ENCODE peak calls at places on chromosomes 1 and 21, in ten cellular contexts. One of them, this sample, is unnamed.

GRCh38 chr1:206041640-206042039 is 11.3 kb upstream of the RHEX start:
- DNase-seq in iris pigment epithelial cell: no peak
- DNase-seq in RCC 7860: no peak
- DNase-seq in astrocyte: no peak
- DNase-seq in stimulated activated CD4-positive, alpha-beta T cell treated with anti-CD3 and anti-CD28 coated beads, Interleukin-1b, Interleukin-23, amount 100 ng/mL, for 1 hour: no peak
- DNase-seq in ACHN: no peak
- DNase-seq in left cardiac atrium: no peak
- DNase-seq in dorsolateral prefrontal cortex: no peak
- DNase-seq in NCI-H1048: no peak
- DNase-seq in AG08396: no peak
- DNase-seq in this sample: no peak

GRCh38 chr1:223144431-223144830 is 1.4 kb upstream of the TLR5 start:
- DNase-seq in iris pigment epithelial cell: no peak
- DNase-seq in RCC 7860: no peak
- DNase-seq in astrocyte: no peak
- DNase-seq in stimulated activated CD4-positive, alpha-beta T cell treated with anti-CD3 and anti-CD28 coated beads, Interleukin-1b, Interleukin-23, amount 100 ng/mL, for 1 hour: no peak
- DNase-seq in ACHN: no peak
- DNase-seq in left cardiac atrium: no peak
- DNase-seq in dorsolateral prefrontal cortex: no peak
- DNase-seq in NCI-H1048: no peak
- DNase-seq in AG08396: no peak
- DNase-seq in this sample: no peak

GRCh38 chr1:109768335-109768650 is 4.6 kb upstream of the EPS8L3 start:
- DNase-seq in iris pigment epithelial cell: no peak
- DNase-seq in RCC 7860: no peak
- DNase-seq in astrocyte: no peak
- DNase-seq in stimulated activated CD4-positive, alpha-beta T cell treated with anti-CD3 and anti-CD28 coated beads, Interleukin-1b, Interleukin-23, amount 100 ng/mL, for 1 hour: no peak
- DNase-seq in ACHN: no peak
- DNase-seq in left cardiac atrium: no peak
- DNase-seq in dorsolateral prefrontal cortex: no peak
- DNase-seq in NCI-H1048: no peak
- DNase-seq in AG08396: no peak
- DNase-seq in this sample: no peak

GRCh38 chr1:30670195-30671060 is 53.0 kb downstream of the MATN1 start:
- DNase-seq in iris pigment epithelial cell: peak
- DNase-seq in RCC 7860: no peak
- DNase-seq in astrocyte: peak
- DNase-seq in stimulated activated CD4-positive, alpha-beta T cell treated with anti-CD3 and anti-CD28 coated beads, Interleukin-1b, Interleukin-23, amount 100 ng/mL, for 1 hour: no peak
- DNase-seq in ACHN: no peak
- DNase-seq in left cardiac atrium: no peak
- DNase-seq in dorsolateral prefrontal cortex: no peak
- DNase-seq in NCI-H1048: no peak
- DNase-seq in AG08396: peak
- DNase-seq in this sample: no peak

GRCh38 chr21:40732243-40732642 is 114.7 kb downstream of the DSCAM start:
- DNase-seq in iris pigment epithelial cell: no peak
- DNase-seq in RCC 7860: no peak
- DNase-seq in astrocyte: peak
- DNase-seq in stimulated activated CD4-positive, alpha-beta T cell treated with anti-CD3 and anti-CD28 coated beads, Interleukin-1b, Interleukin-23, amount 100 ng/mL, for 1 hour: no peak
- DNase-seq in ACHN: no peak
- DNase-seq in left cardiac atrium: no peak
- DNase-seq in dorsolateral prefrontal cortex: no peak
- DNase-seq in NCI-H1048: no peak
- DNase-seq in AG08396: no peak
- DNase-seq in this sample: no peak

GRCh38 chr1:21647431-21648373 is 21.5 kb downstream of the RAP1GAP start:
- DNase-seq in iris pigment epithelial cell: peak
- DNase-seq in RCC 7860: peak
- DNase-seq in astrocyte: peak
- DNase-seq in stimulated activated CD4-positive, alpha-beta T cell treated with anti-CD3 and anti-CD28 coated beads, Interleukin-1b, Interleukin-23, amount 100 ng/mL, for 1 hour: no peak
- DNase-seq in ACHN: peak
- DNase-seq in left cardiac atrium: no peak
- DNase-seq in dorsolateral prefrontal cortex: no peak
- DNase-seq in NCI-H1048: no peak
- DNase-seq in AG08396: peak
- DNase-seq in this sample: peak

GRCh38 chr1:149927535-149928387 is at the start of gene SF3B4:
- DNase-seq in iris pigment epithelial cell: peak
- DNase-seq in RCC 7860: peak
- DNase-seq in astrocyte: peak
- DNase-seq in stimulated activated CD4-positive, alpha-beta T cell treated with anti-CD3 and anti-CD28 coated beads, Interleukin-1b, Interleukin-23, amount 100 ng/mL, for 1 hour: peak
- DNase-seq in ACHN: peak
- DNase-seq in left cardiac atrium: peak
- DNase-seq in dorsolateral prefrontal cortex: peak
- DNase-seq in NCI-H1048: peak
- DNase-seq in AG08396: peak
- DNase-seq in this sample: peak

GRCh38 chr1:53060580-53060979 is 1.4 kb upstream of the PODN start:
- DNase-seq in iris pigment epithelial cell: peak
- DNase-seq in RCC 7860: no peak
- DNase-seq in astrocyte: peak
- DNase-seq in stimulated activated CD4-positive, alpha-beta T cell treated with anti-CD3 and anti-CD28 coated beads, Interleukin-1b, Interleukin-23, amount 100 ng/mL, for 1 hour: no peak
- DNase-seq in ACHN: no peak
- DNase-seq in left cardiac atrium: no peak
- DNase-seq in dorsolateral prefrontal cortex: no peak
- DNase-seq in NCI-H1048: no peak
- DNase-seq in AG08396: peak
- DNase-seq in this sample: no peak

GRCh38 chr1:160710531-160711252 is 930 bp downstream of the CD48 start:
- DNase-seq in iris pigment epithelial cell: no peak
- DNase-seq in RCC 7860: no peak
- DNase-seq in astrocyte: no peak
- DNase-seq in stimulated activated CD4-positive, alpha-beta T cell treated with anti-CD3 and anti-CD28 coated beads, Interleukin-1b, Interleukin-23, amount 100 ng/mL, for 1 hour: no peak
- DNase-seq in ACHN: no peak
- DNase-seq in left cardiac atrium: no peak
- DNase-seq in dorsolateral prefrontal cortex: no peak
- DNase-seq in NCI-H1048: no peak
- DNase-seq in AG08396: no peak
- DNase-seq in this sample: no peak

GRCh38 chr1:30675761-30676160 is 47.6 kb downstream of the MATN1 start:
- DNase-seq in iris pigment epithelial cell: peak
- DNase-seq in RCC 7860: no peak
- DNase-seq in astrocyte: no peak
- DNase-seq in stimulated activated CD4-positive, alpha-beta T cell treated with anti-CD3 and anti-CD28 coated beads, Interleukin-1b, Interleukin-23, amount 100 ng/mL, for 1 hour: no peak
- DNase-seq in ACHN: no peak
- DNase-seq in left cardiac atrium: no peak
- DNase-seq in dorsolateral prefrontal cortex: no peak
- DNase-seq in NCI-H1048: no peak
- DNase-seq in AG08396: peak
- DNase-seq in this sample: no peak

GRCh38 chr1:115507256-115507589 is 134.5 kb upstream of the VANGL1 start:
- DNase-seq in iris pigment epithelial cell: peak
- DNase-seq in RCC 7860: no peak
- DNase-seq in astrocyte: peak
- DNase-seq in stimulated activated CD4-positive, alpha-beta T cell treated with anti-CD3 and anti-CD28 coated beads, Interleukin-1b, Interleukin-23, amount 100 ng/mL, for 1 hour: no peak
- DNase-seq in ACHN: peak
- DNase-seq in left cardiac atrium: no peak
- DNase-seq in dorsolateral prefrontal cortex: peak
- DNase-seq in NCI-H1048: no peak
- DNase-seq in AG08396: peak
- DNase-seq in this sample: no peak

GRCh38 chr1:110068646-110069301 is 1.7 kb downstream of the ALX3 start:
- DNase-seq in iris pigment epithelial cell: no peak
- DNase-seq in RCC 7860: no peak
- DNase-seq in astrocyte: no peak
- DNase-seq in stimulated activated CD4-positive, alpha-beta T cell treated with anti-CD3 and anti-CD28 coated beads, Interleukin-1b, Interleukin-23, amount 100 ng/mL, for 1 hour: no peak
- DNase-seq in ACHN: no peak
- DNase-seq in left cardiac atrium: no peak
- DNase-seq in dorsolateral prefrontal cortex: no peak
- DNase-seq in NCI-H1048: no peak
- DNase-seq in AG08396: no peak
- DNase-seq in this sample: no peak

GRCh38 chr1:160085686-160086089 is 4.3 kb downstream of the KCNJ9 start:
- DNase-seq in iris pigment epithelial cell: peak
- DNase-seq in RCC 7860: peak
- DNase-seq in astrocyte: peak
- DNase-seq in stimulated activated CD4-positive, alpha-beta T cell treated with anti-CD3 and anti-CD28 coated beads, Interleukin-1b, Interleukin-23, amount 100 ng/mL, for 1 hour: peak
- DNase-seq in ACHN: peak
- DNase-seq in left cardiac atrium: peak
- DNase-seq in dorsolateral prefrontal cortex: peak
- DNase-seq in NCI-H1048: peak
- DNase-seq in AG08396: peak
- DNase-seq in this sample: peak

GRCh38 chr21:43266534-43266933 is 97.7 kb downstream of the CRYAA start:
- DNase-seq in iris pigment epithelial cell: peak
- DNase-seq in RCC 7860: no peak
- DNase-seq in astrocyte: no peak
- DNase-seq in stimulated activated CD4-positive, alpha-beta T cell treated with anti-CD3 and anti-CD28 coated beads, Interleukin-1b, Interleukin-23, amount 100 ng/mL, for 1 hour: no peak
- DNase-seq in ACHN: no peak
- DNase-seq in left cardiac atrium: peak
- DNase-seq in dorsolateral prefrontal cortex: no peak
- DNase-seq in NCI-H1048: no peak
- DNase-seq in AG08396: no peak
- DNase-seq in this sample: no peak

GRCh38 chr1:225933072-225933471 is 7.9 kb downstream of the LEFTY2 start:
- DNase-seq in iris pigment epithelial cell: peak
- DNase-seq in RCC 7860: peak
- DNase-seq in astrocyte: peak
- DNase-seq in stimulated activated CD4-positive, alpha-beta T cell treated with anti-CD3 and anti-CD28 coated beads, Interleukin-1b, Interleukin-23, amount 100 ng/mL, for 1 hour: no peak
- DNase-seq in ACHN: peak
- DNase-seq in left cardiac atrium: no peak
- DNase-seq in dorsolateral prefrontal cortex: no peak
- DNase-seq in NCI-H1048: no peak
- DNase-seq in AG08396: no peak
- DNase-seq in this sample: no peak

GRCh38 chr1:229298887-229299503 is 28.1 kb downstream of the RAB4A start:
- DNase-seq in iris pigment epithelial cell: no peak
- DNase-seq in RCC 7860: no peak
- DNase-seq in astrocyte: no peak
- DNase-seq in stimulated activated CD4-positive, alpha-beta T cell treated with anti-CD3 and anti-CD28 coated beads, Interleukin-1b, Interleukin-23, amount 100 ng/mL, for 1 hour: no peak
- DNase-seq in ACHN: no peak
- DNase-seq in left cardiac atrium: no peak
- DNase-seq in dorsolateral prefrontal cortex: no peak
- DNase-seq in NCI-H1048: no peak
- DNase-seq in AG08396: no peak
- DNase-seq in this sample: no peak

GRCh38 chr1:207869859-207870258 is 41.1 kb downstream of the CD34 start:
- DNase-seq in iris pigment epithelial cell: no peak
- DNase-seq in RCC 7860: no peak
- DNase-seq in astrocyte: no peak
- DNase-seq in stimulated activated CD4-positive, alpha-beta T cell treated with anti-CD3 and anti-CD28 coated beads, Interleukin-1b, Interleukin-23, amount 100 ng/mL, for 1 hour: no peak
- DNase-seq in ACHN: no peak
- DNase-seq in left cardiac atrium: no peak
- DNase-seq in dorsolateral prefrontal cortex: no peak
- DNase-seq in NCI-H1048: no peak
- DNase-seq in AG08396: no peak
- DNase-seq in this sample: no peak

GRCh38 chr21:44514746-44515358 is 25.1 kb downstream of the KRTAP10-1 start:
- DNase-seq in iris pigment epithelial cell: no peak
- DNase-seq in RCC 7860: no peak
- DNase-seq in astrocyte: no peak
- DNase-seq in stimulated activated CD4-positive, alpha-beta T cell treated with anti-CD3 and anti-CD28 coated beads, Interleukin-1b, Interleukin-23, amount 100 ng/mL, for 1 hour: no peak
- DNase-seq in ACHN: no peak
- DNase-seq in left cardiac atrium: no peak
- DNase-seq in dorsolateral prefrontal cortex: no peak
- DNase-seq in NCI-H1048: no peak
- DNase-seq in AG08396: no peak
- DNase-seq in this sample: no peak

GRCh38 chr1:248924696-248925532 is 18.9 kb downstream of the PGBD2 start:
- DNase-seq in iris pigment epithelial cell: peak
- DNase-seq in RCC 7860: peak
- DNase-seq in astrocyte: peak
- DNase-seq in stimulated activated CD4-positive, alpha-beta T cell treated with anti-CD3 and anti-CD28 coated beads, Interleukin-1b, Interleukin-23, amount 100 ng/mL, for 1 hour: no peak
- DNase-seq in ACHN: peak
- DNase-seq in left cardiac atrium: no peak
- DNase-seq in dorsolateral prefrontal cortex: peak
- DNase-seq in NCI-H1048: no peak
- DNase-seq in AG08396: peak
- DNase-seq in this sample: peak

GRCh38 chr1:7476861-7477534 is 294.1 kb upstream of the VAMP3 start:
- DNase-seq in iris pigment epithelial cell: no peak
- DNase-seq in RCC 7860: no peak
- DNase-seq in astrocyte: no peak
- DNase-seq in stimulated activated CD4-positive, alpha-beta T cell treated with anti-CD3 and anti-CD28 coated beads, Interleukin-1b, Interleukin-23, amount 100 ng/mL, for 1 hour: no peak
- DNase-seq in ACHN: no peak
- DNase-seq in left cardiac atrium: no peak
- DNase-seq in dorsolateral prefrontal cortex: no peak
- DNase-seq in NCI-H1048: no peak
- DNase-seq in AG08396: no peak
- DNase-seq in this sample: no peak

GRCh38 chr1:143619851-143620250 is 351.9 kb downstream of the FAM72C start:
- DNase-seq in iris pigment epithelial cell: no peak
- DNase-seq in RCC 7860: no peak
- DNase-seq in astrocyte: no peak
- DNase-seq in stimulated activated CD4-positive, alpha-beta T cell treated with anti-CD3 and anti-CD28 coated beads, Interleukin-1b, Interleukin-23, amount 100 ng/mL, for 1 hour: no peak
- DNase-seq in ACHN: no peak
- DNase-seq in left cardiac atrium: no peak
- DNase-seq in dorsolateral prefrontal cortex: no peak
- DNase-seq in NCI-H1048: no peak
- DNase-seq in AG08396: no peak
- DNase-seq in this sample: no peak

GRCh38 chr1:87450615-87451209 is 122.0 kb downstream of the LMO4 start:
- DNase-seq in iris pigment epithelial cell: no peak
- DNase-seq in RCC 7860: no peak
- DNase-seq in astrocyte: no peak
- DNase-seq in stimulated activated CD4-positive, alpha-beta T cell treated with anti-CD3 and anti-CD28 coated beads, Interleukin-1b, Interleukin-23, amount 100 ng/mL, for 1 hour: no peak
- DNase-seq in ACHN: no peak
- DNase-seq in left cardiac atrium: no peak
- DNase-seq in dorsolateral prefrontal cortex: no peak
- DNase-seq in NCI-H1048: no peak
- DNase-seq in AG08396: no peak
- DNase-seq in this sample: peak

GRCh38 chr1:220887868-220888664 is 8.8 kb downstream of the HLX start:
- DNase-seq in iris pigment epithelial cell: no peak
- DNase-seq in RCC 7860: no peak
- DNase-seq in astrocyte: no peak
- DNase-seq in stimulated activated CD4-positive, alpha-beta T cell treated with anti-CD3 and anti-CD28 coated beads, Interleukin-1b, Interleukin-23, amount 100 ng/mL, for 1 hour: no peak
- DNase-seq in ACHN: peak
- DNase-seq in left cardiac atrium: no peak
- DNase-seq in dorsolateral prefrontal cortex: no peak
- DNase-seq in NCI-H1048: no peak
- DNase-seq in AG08396: peak
- DNase-seq in this sample: no peak

GRCh38 chr1:214335567-214335966 is 54.6 kb downstream of the SMYD2 start:
- DNase-seq in iris pigment epithelial cell: no peak
- DNase-seq in RCC 7860: no peak
- DNase-seq in astrocyte: no peak
- DNase-seq in stimulated activated CD4-positive, alpha-beta T cell treated with anti-CD3 and anti-CD28 coated beads, Interleukin-1b, Interleukin-23, amount 100 ng/mL, for 1 hour: no peak
- DNase-seq in ACHN: no peak
- DNase-seq in left cardiac atrium: no peak
- DNase-seq in dorsolateral prefrontal cortex: no peak
- DNase-seq in NCI-H1048: no peak
- DNase-seq in AG08396: no peak
- DNase-seq in this sample: no peak

GRCh38 chr1:208107817-208108608 is 136.2 kb downstream of the PLXNA2 start:
- DNase-seq in iris pigment epithelial cell: peak
- DNase-seq in RCC 7860: peak
- DNase-seq in astrocyte: peak
- DNase-seq in stimulated activated CD4-positive, alpha-beta T cell treated with anti-CD3 and anti-CD28 coated beads, Interleukin-1b, Interleukin-23, amount 100 ng/mL, for 1 hour: no peak
- DNase-seq in ACHN: no peak
- DNase-seq in left cardiac atrium: peak
- DNase-seq in dorsolateral prefrontal cortex: no peak
- DNase-seq in NCI-H1048: no peak
- DNase-seq in AG08396: peak
- DNase-seq in this sample: peak

GRCh38 chr1:15180189-15180588 is 26.6 kb downstream of the TMEM51 start:
- DNase-seq in iris pigment epithelial cell: no peak
- DNase-seq in RCC 7860: no peak
- DNase-seq in astrocyte: no peak
- DNase-seq in stimulated activated CD4-positive, alpha-beta T cell treated with anti-CD3 and anti-CD28 coated beads, Interleukin-1b, Interleukin-23, amount 100 ng/mL, for 1 hour: no peak
- DNase-seq in ACHN: no peak
- DNase-seq in left cardiac atrium: no peak
- DNase-seq in dorsolateral prefrontal cortex: peak
- DNase-seq in NCI-H1048: no peak
- DNase-seq in AG08396: no peak
- DNase-seq in this sample: peak

GRCh38 chr21:45080639-45081414 is 6.4 kb downstream of the ADARB1 start:
- DNase-seq in iris pigment epithelial cell: peak
- DNase-seq in RCC 7860: peak
- DNase-seq in astrocyte: peak
- DNase-seq in stimulated activated CD4-positive, alpha-beta T cell treated with anti-CD3 and anti-CD28 coated beads, Interleukin-1b, Interleukin-23, amount 100 ng/mL, for 1 hour: no peak
- DNase-seq in ACHN: peak
- DNase-seq in left cardiac atrium: no peak
- DNase-seq in dorsolateral prefrontal cortex: no peak
- DNase-seq in NCI-H1048: no peak
- DNase-seq in AG08396: peak
- DNase-seq in this sample: no peak

GRCh38 chr1:172663726-172664125 is 4.8 kb downstream of the FASLG start:
- DNase-seq in iris pigment epithelial cell: no peak
- DNase-seq in RCC 7860: no peak
- DNase-seq in astrocyte: no peak
- DNase-seq in stimulated activated CD4-positive, alpha-beta T cell treated with anti-CD3 and anti-CD28 coated beads, Interleukin-1b, Interleukin-23, amount 100 ng/mL, for 1 hour: no peak
- DNase-seq in ACHN: no peak
- DNase-seq in left cardiac atrium: no peak
- DNase-seq in dorsolateral prefrontal cortex: no peak
- DNase-seq in NCI-H1048: no peak
- DNase-seq in AG08396: no peak
- DNase-seq in this sample: no peak